ENCODE peak calls at places on chromosomes 12 and 14, in ten cellular contexts. N, K, G, V, X, M, R, H, E and D are unnamed samples.

GRCh38 chr14:91219505-91220389 is 24.8 kb downstream of the GPR68 start:
- DNase-seq in V (no peak), R (no peak), M (no peak), G (no peak), K (no peak), H (no peak), N (no peak), E (no peak), X (no peak), D (no peak)

GRCh38 chr14:71466251-71466650 is 466.0 kb upstream of the RGS6 start:
- DNase-seq in G (no peak), E (no peak), X (no peak), H (no peak), R (no peak), N (no peak), V (no peak), K (no peak), M (no peak), D (no peak)

GRCh38 chr14:20477211-20477876 is 8.1 kb downstream of the PNP start:
- DNase-seq in H (peak; percentile 93), G (peak; percentile 33), X (no peak), R (peak; percentile 73), V (peak; percentile 95), K (no peak), E (no peak), M (no peak), N (no peak), D (peak; percentile 98)

GRCh38 chr12:45725631-45726593 is 3.6 kb upstream of the ARID2 start:
- DNase-seq in G (peak; percentile 35), X (peak; percentile 55), H (peak; percentile 86), V (peak; percentile 54), M (no peak), K (no peak), N (no peak), R (peak; percentile 51), E (peak; percentile 52), D (peak; percentile 42)

GRCh38 chr12:3988519-3989217 is 115.5 kb upstream of the PARP11 start:
- DNase-seq in G (no peak), N (no peak), X (no peak), K (no peak), M (no peak), V (no peak), H (no peak), E (no peak), R (no peak), D (no peak)

GRCh38 chr14:89616425-89617141 is 199.6 kb upstream of the FOXN3 start:
- DNase-seq in R (peak; percentile 39), V (peak; percentile 49), M (no peak), E (no peak), K (no peak), G (peak; percentile 66), N (no peak), H (peak; percentile 44), X (peak; percentile 69), D (peak; percentile 75)

GRCh38 chr14:44453433-44454171 is 53.5 kb downstream of the FSCB start:
- DNase-seq in R (no peak), H (no peak), G (no peak), M (no peak), K (no peak), V (no peak), N (no peak), X (no peak), E (no peak), D (no peak)

GRCh38 chr12:2773199-2773875 is 21.4 kb upstream of the FKBP4 start:
- DNase-seq in H (no peak), X (no peak), N (no peak), R (no peak), M (no peak), G (no peak), V (no peak), E (no peak), K (no peak), D (no peak)

GRCh38 chr14:76926521-76927251 is 100.5 kb downstream of the LRRC74A start:
- DNase-seq in V (no peak), M (no peak), E (no peak), H (peak; percentile 13), X (peak; percentile 80), R (peak; percentile 58), K (no peak), N (no peak), G (peak; percentile 68), D (peak; percentile 51)

GRCh38 chr12:95624544-95624943 is 73.3 kb upstream of the USP44 start:
- DNase-seq in E (no peak), V (peak; percentile 89), H (no peak), K (no peak), M (no peak), R (peak; percentile 31), X (no peak), G (no peak), N (no peak), D (peak; percentile 31)

GRCh38 chr14:77979666-77980351 is 179.9 kb downstream of the ADCK1 start:
- DNase-seq in H (peak; percentile 31), V (peak; percentile 43), M (no peak), E (no peak), G (no peak), N (no peak), K (no peak), X (no peak), R (no peak), D (no peak)

GRCh38 chr12:113386866-113387566 is 16.7 kb downstream of the SDS start:
- DNase-seq in N (no peak), X (no peak), E (no peak), R (no peak), M (no peak), K (no peak), V (no peak), G (no peak), H (no peak), D (no peak)

GRCh38 chr14:77485901-77486678 is 12.5 kb downstream of the ISM2 start:
- DNase-seq in K (no peak), E (no peak), R (peak; percentile 88), N (no peak), G (no peak), V (peak; percentile 65), M (no peak), X (peak; percentile 49), H (no peak), D (peak; percentile 72)

GRCh38 chr12:119990382-119990874 is 1.4 kb downstream of the BICDL1 start:
- DNase-seq in H (no peak), X (no peak), G (no peak), M (no peak), K (no peak), V (no peak), N (no peak), R (no peak), E (no peak), D (no peak)

GRCh38 chr14:71371711-71372396 is 464.6 kb downstream of the PCNX1 start:
- DNase-seq in V (peak; percentile 73), M (no peak), R (peak; percentile 75), K (no peak), N (no peak), H (peak; percentile 11), E (no peak), G (no peak), X (peak; percentile 62), D (peak; percentile 63)

GRCh38 chr14:64089920-64090319 is 204.3 kb downstream of the ESR2 start:
- DNase-seq in K (peak; percentile 16), E (no peak), G (no peak), N (no peak), H (no peak), X (peak; percentile 65), M (no peak), R (peak; percentile 63), V (no peak), D (peak; percentile 89)

GRCh38 chr12:42372154-42372791 is 46.3 kb downstream of the PPHLN1 start:
- DNase-seq in K (no peak), N (no peak), M (no peak), E (peak; percentile 8), G (peak; percentile 14), V (peak; percentile 52), R (peak; percentile 46), H (peak; percentile 78), X (peak; percentile 51), D (peak; percentile 37)

GRCh38 chr12:94725375-94726168 is 75.2 kb upstream of the TMCC3 start:
- DNase-seq in H (peak; percentile 30), E (no peak), M (no peak), K (no peak), X (peak; percentile 36), V (peak; percentile 50), N (no peak), R (peak; percentile 26), G (peak; percentile 10), D (peak; percentile 56)

GRCh38 chr12:4628406-4628805 is 20.4 kb downstream of the AKAP3 start:
- DNase-seq in G (no peak), R (no peak), V (peak; percentile 8), M (no peak), E (no peak), X (no peak), N (no peak), H (no peak), K (no peak), D (no peak)

GRCh38 chr12:132046561-132046960 is 96.8 kb downstream of the EP400 start:
- DNase-seq in N (no peak), H (no peak), M (no peak), R (peak; percentile 97), X (peak; percentile 87), G (no peak), K (no peak), E (no peak), V (peak; percentile 29), D (peak; percentile 98)

GRCh38 chr12:58148405-58148804 is 207.0 kb downstream of the ATP23 start:
- DNase-seq in V (peak; percentile 98), K (no peak), M (no peak), N (no peak), R (peak; percentile 49), E (no peak), H (peak; percentile 21), X (peak; percentile 13), G (no peak), D (peak; percentile 74)

GRCh38 chr12:93982847-93983315 is 165.5 kb upstream of the PLXNC1 start:
- DNase-seq in M (no peak), X (peak; percentile 88), H (no peak), R (peak; percentile 93), K (no peak), G (no peak), V (peak; percentile 91), E (no peak), N (no peak), D (peak; percentile 93)

GRCh38 chr12:112375105-112375504 is 7.1 kb downstream of the HECTD4 start:
- DNase-seq in N (no peak), R (no peak), G (no peak), K (no peak), V (peak; percentile 9), H (no peak), M (no peak), X (no peak), E (no peak), D (no peak)

GRCh38 chr12:131088701-131089525 is 135.2 kb downstream of the ADGRD1 start:
- DNase-seq in M (peak; percentile 8), X (no peak), H (no peak), K (no peak), E (no peak), R (no peak), G (no peak), V (no peak), N (no peak), D (no peak)

GRCh38 chr12:116314477-116314876 is 37.0 kb upstream of the MED13L start:
- DNase-seq in R (no peak), H (no peak), K (no peak), E (no peak), G (no peak), V (peak; percentile 16), M (no peak), X (no peak), N (no peak), D (no peak)

GRCh38 chr12:12408265-12408690 is 51.4 kb downstream of the BORCS5 start:
- DNase-seq in R (no peak), G (no peak), H (no peak), E (no peak), N (no peak), K (no peak), M (no peak), V (peak; percentile 34), X (no peak), D (no peak)

GRCh38 chr14:93133476-93133875 is 17.8 kb upstream of the ITPK1 start:
- DNase-seq in E (no peak), G (no peak), M (no peak), H (no peak), R (peak; percentile 33), V (peak; percentile 41), K (no peak), X (no peak), N (no peak), D (peak; percentile 61)

GRCh38 chr12:6437586-6437985 is 7.2 kb upstream of the CD27 start:
- DNase-seq in R (no peak), K (no peak), N (no peak), E (no peak), M (no peak), X (no peak), V (no peak), G (no peak), H (no peak), D (no peak)